ENCODE peak calls at places on chromosomes 11 and 22, in ten cellular contexts. W is spleen; U is right cardiac atrium; I is AG10803; K is fibroblast of mammary gland; B is mesendoderm; A is body of pancreas; F is AG09309; G is CD4-positive, CD25-positive, alpha-beta regulatory T cell; Z is osteoblast. Q is an unnamed sample.

GRCh38 chr11:126079640-126080205 is 17.1 kb upstream of the CDON start:
- DNase-seq in W (no peak), U (no peak), I (no peak), K (no peak), B (peak), A (no peak), F (no peak), G (no peak), Z (no peak), Q (no peak)

GRCh38 chr11:65184146-65184545 is 2.4 kb downstream of the CAPN1 start:
- DNase-seq in W (no peak), U (peak), I (no peak), K (no peak), B (peak), A (no peak), F (no peak), G (no peak), Z (no peak), Q (no peak)

GRCh38 chr11:116193321-116194114 is 579.3 kb downstream of the BUD13 start:
- DNase-seq in W (no peak), U (peak), I (peak), K (peak), B (peak), A (peak), F (peak), G (no peak), Z (no peak), Q (peak)

GRCh38 chr22:39797528-39798147 is 95.9 kb downstream of the ENTHD1 start:
- DNase-seq in W (no peak), U (no peak), I (no peak), K (no peak), B (no peak), A (no peak), F (no peak), G (no peak), Z (no peak), Q (no peak)

GRCh38 chr11:70464509-70465361 is 66.4 kb downstream of the CTTN start:
- DNase-seq in W (peak), U (no peak), I (no peak), K (no peak), B (no peak), A (no peak), F (no peak), G (no peak), Z (no peak), Q (no peak)

GRCh38 chr22:42937164-42937854 is 77.6 kb downstream of the PACSIN2 start:
- DNase-seq in W (peak), U (no peak), I (peak), K (peak), B (peak), A (peak), F (peak), G (no peak), Z (peak), Q (peak)

GRCh38 chr11:66055021-66055420 is 2.9 kb downstream of the SF3B2 start:
- DNase-seq in W (peak), U (no peak), I (no peak), K (no peak), B (no peak), A (no peak), F (no peak), G (no peak), Z (peak), Q (no peak)

GRCh38 chr11:59787816-59788215 is 22.8 kb downstream of the MRPL16 start:
- DNase-seq in W (no peak), U (no peak), I (peak), K (peak), B (peak), A (no peak), F (peak), G (no peak), Z (peak), Q (peak)

GRCh38 chr11:3109921-3110706 is 52.9 kb upstream of the CARS1 start:
- DNase-seq in W (peak), U (peak), I (peak), K (peak), B (peak), A (peak), F (no peak), G (no peak), Z (peak), Q (peak)

GRCh38 chr11:86952933-86953637 is 2.1 kb downstream of the FZD4 start:
- DNase-seq in W (no peak), U (no peak), I (no peak), K (peak), B (no peak), A (no peak), F (no peak), G (no peak), Z (peak), Q (peak)
- H3K4me3 ChIP-seq in W (peak), U (peak), I (peak), K (peak), B (peak), A (no peak), F (peak), G (no peak), Z (peak), Q (peak)

GRCh38 chr11:88508558-88508807 is 170.9 kb upstream of the CTSC start:
- DNase-seq in W (peak), U (peak), I (no peak), K (no peak), B (no peak), A (no peak), F (no peak), G (no peak), Z (no peak), Q (no peak)
- H3K4me3 ChIP-seq in W (peak), U (peak), I (peak), K (no peak), B (no peak), A (no peak), F (peak), G (no peak), Z (peak), Q (no peak)

DNA sequence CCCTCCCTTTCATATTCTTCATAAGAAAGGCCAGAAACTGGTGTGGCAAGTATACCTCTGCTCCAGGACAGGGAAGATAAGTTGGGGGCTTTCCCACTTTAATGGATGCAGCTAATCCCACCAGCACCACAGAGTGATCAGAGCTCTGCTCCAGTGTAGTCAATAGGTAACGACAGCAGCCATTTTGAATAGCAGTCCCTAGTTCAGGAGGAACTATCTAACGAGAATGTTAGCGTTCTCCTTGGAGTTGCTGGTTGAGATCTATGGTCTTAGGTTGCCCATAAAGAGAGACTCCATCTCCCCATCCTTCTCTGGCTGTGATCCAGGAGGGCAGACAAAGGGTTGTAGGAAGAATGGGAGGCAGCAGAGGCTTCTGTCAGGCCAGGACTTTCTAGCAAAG is 64.0 kb upstream of the CCDC90B start:
- DNase-seq in W (no peak), U (no peak), I (no peak), K (no peak), B (no peak), A (no peak), F (no peak), G (no peak), Z (no peak), Q (no peak)
- H3K4me3 ChIP-seq in W (no peak), U (no peak), I (no peak), K (no peak), B (no peak), A (no peak), F (no peak), G (no peak), Z (no peak), Q (no peak)

GRCh38 chr11:13850256-13851010 is 112.1 kb upstream of the SPON1 start:
- DNase-seq in W (no peak), U (no peak), I (no peak), K (no peak), B (no peak), A (no peak), F (no peak), G (no peak), Z (no peak), Q (no peak)
- H3K4me3 ChIP-seq in W (no peak), U (no peak), I (no peak), K (no peak), B (no peak), A (no peak), F (no peak), G (no peak), Z (no peak), Q (no peak)

Q was measured in cardiac fibroblast.